ENCODE peak calls at places on chromosomes 6 and 20, in ten cellular contexts. W, S, A, T, F, O, U, R, D and K are unnamed samples.

GRCh38 chr6:40779399-40779798 is 192.2 kb upstream of the LRFN2 start:
- DNase-seq in W (no peak), S (no peak), A (peak; percentile 70), T (peak; percentile 58), F (no peak), O (no peak), U (no peak), R (no peak), D (peak; percentile 71), K (no peak)

GRCh38 chr6:125950293-125950692 is 6.3 kb upstream of the HINT3 start:
- DNase-seq in W (peak; percentile 67), S (no peak), A (peak; percentile 82), T (peak; percentile 75), F (no peak), O (no peak), U (no peak), R (peak; percentile 10), D (peak; percentile 60), K (peak; percentile 66)

GRCh38 chr20:45383131-45383530 is 5.0 kb upstream of the TP53TG5 start:
- DNase-seq in W (no peak), S (no peak), A (peak; percentile 20), T (no peak), F (no peak), O (no peak), U (no peak), R (no peak), D (peak; percentile 89), K (no peak)

GRCh38 chr20:23534801-23535593 is 33.3 kb downstream of the CST9L start:
- DNase-seq in W (no peak), S (no peak), A (no peak), T (no peak), F (no peak), O (no peak), U (no peak), R (no peak), D (no peak), K (no peak)

GRCh38 chr20:60172306-60172984 is 214.2 kb downstream of the CDH26 start:
- DNase-seq in W (no peak), S (no peak), A (no peak), T (no peak), F (no peak), O (no peak), U (no peak), R (no peak), D (no peak), K (no peak)

GRCh38 chr6:34493344-34493743 is 27.5 kb downstream of the PACSIN1 start:
- DNase-seq in W (no peak), S (no peak), A (no peak), T (no peak), F (no peak), O (no peak), U (no peak), R (no peak), D (no peak), K (no peak)

GRCh38 chr6:123393333-123393732 is 243.4 kb downstream of the TRDN start:
- DNase-seq in W (peak; percentile 6), S (no peak), A (peak; percentile 1), T (no peak), F (no peak), O (peak; percentile 20), U (no peak), R (no peak), D (peak; percentile 46), K (no peak)

GRCh38 chr6:35376282-35376681 is 33.9 kb downstream of the PPARD start:
- DNase-seq in W (no peak), S (no peak), A (no peak), T (no peak), F (no peak), O (no peak), U (no peak), R (no peak), D (no peak), K (no peak)

GRCh38 chr6:122666418-122666817 is 56.2 kb downstream of the PKIB start:
- DNase-seq in W (no peak), S (no peak), A (no peak), T (no peak), F (no peak), O (no peak), U (no peak), R (no peak), D (no peak), K (no peak)

DNA sequence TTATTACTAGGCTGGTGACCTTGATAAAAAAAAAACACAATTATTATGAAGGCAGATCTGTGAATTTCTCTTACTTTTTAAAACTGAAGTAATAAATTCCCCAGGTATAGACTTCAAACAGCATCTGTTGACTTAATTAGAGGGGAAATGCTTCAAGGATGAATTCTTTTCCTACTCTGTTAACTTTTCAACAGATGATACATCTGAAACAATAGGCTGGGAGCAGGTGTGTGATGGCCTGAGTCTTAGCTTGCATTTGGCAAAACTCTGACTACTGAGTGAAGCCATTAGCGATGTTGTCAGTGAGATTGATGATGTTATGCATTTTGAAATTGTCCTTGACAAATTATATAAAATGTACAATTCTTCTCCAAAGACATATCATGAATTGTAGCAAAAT is 39.7 kb upstream of the OGFRL1 start:
- DNase-seq in W (no peak), S (no peak), A (no peak), T (no peak), F (no peak), O (no peak), U (no peak), R (no peak), D (no peak), K (no peak)
- H3K4me3 ChIP-seq in W (no peak overlapping the region), S (no peak overlapping the region), A (no peak overlapping the region), T (no peak overlapping the region), F (no peak overlapping the region), O (no peak overlapping the region), U (no peak overlapping the region), R (no peak overlapping the region), D (no peak overlapping the region), K (no peak overlapping the region)

DNA sequence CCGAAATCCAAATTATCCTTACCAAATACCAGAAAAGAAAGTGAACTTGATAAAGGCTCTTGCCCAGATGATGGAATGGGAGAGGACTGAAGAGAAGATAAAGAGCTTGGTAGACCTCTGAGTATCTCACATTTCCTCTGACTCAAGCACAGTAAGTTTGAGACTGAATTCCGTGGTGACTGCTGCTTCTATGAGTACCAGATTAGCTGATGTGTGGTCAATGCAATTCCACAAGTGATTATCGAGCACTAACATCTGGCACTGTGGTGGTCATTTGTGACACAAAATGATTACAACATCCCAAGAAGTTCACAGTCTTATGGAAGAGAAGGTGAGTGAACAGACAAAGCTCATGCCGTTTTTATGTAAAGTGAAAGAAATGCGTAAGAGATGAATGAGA is 2.6 kb upstream of the RPS6KA2 start:
- DNase-seq in W (peak; percentile 57), S (no peak), A (peak; percentile 92), T (peak; percentile 92), F (no peak), O (no peak), U (no peak), R (no peak), D (no peak), K (no peak)
- H3K4me1 ChIP-seq in W (no peaks in the 10 kb centered on the region), S (peaks cover 14% of the 10 kb centered on the region), A (peaks cover 13% of the 10 kb centered on the region), T (peaks cover 32% of the 10 kb centered on the region), F (peaks cover 12% of the 10 kb centered on the region), O (peaks cover 6% of the 10 kb centered on the region), U (no peaks in the 10 kb centered on the region), R (peaks cover 17% of the 10 kb centered on the region), D (peaks cover 7% of the 10 kb centered on the region), K (peaks cover 4% of the 10 kb centered on the region)

DNA sequence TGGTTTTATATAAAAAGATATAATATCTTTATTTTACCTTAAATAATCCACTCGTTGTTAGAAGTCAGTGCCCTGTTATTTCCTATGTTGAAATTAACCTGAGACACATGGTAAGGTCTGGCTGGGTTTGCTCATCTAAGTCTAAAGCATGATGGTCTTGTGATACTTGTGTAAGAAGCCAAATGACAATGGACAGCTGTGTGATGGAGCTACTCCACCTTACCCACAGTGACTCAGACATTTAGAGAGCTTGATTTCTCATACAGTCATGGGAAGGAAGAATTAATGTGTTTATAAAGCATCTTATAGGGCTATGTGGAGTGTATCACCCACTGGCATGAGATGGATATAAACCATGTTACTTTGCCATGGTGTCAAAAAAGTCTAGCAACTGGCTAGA is 11.7 kb downstream of the CTCFL start:
- DNase-seq in W (no peak), S (no peak), A (no peak), T (peak; percentile 13), F (no peak), O (no peak), U (no peak), R (no peak), D (peak; percentile 58), K (no peak)
- H3K9me3 ChIP-seq in W (no peaks in the 10 kb centered on the region), S (no peaks in the 10 kb centered on the region), A (no peaks in the 10 kb centered on the region), T (no peaks in the 10 kb centered on the region), F (no peaks in the 10 kb centered on the region), O (no peaks in the 10 kb centered on the region), U (no peaks in the 10 kb centered on the region), R (no peaks in the 10 kb centered on the region), D (no peaks in the 10 kb centered on the region), K (no peaks in the 10 kb centered on the region)

GRCh38 chr20:288956-289692 is 1.4 kb downstream of the C20orf96 start:
- DNase-seq in W (no peak), S (no peak), A (no peak), T (no peak), F (no peak), O (peak; percentile 55), U (no peak), R (no peak), D (peak; percentile 23), K (no peak)
- H3K4me3 ChIP-seq in W (peak overlapping the region; percentile 55), S (no peak overlapping the region), A (peak overlapping the region; percentile 88), T (peak overlapping the region; percentile 85), F (no peak overlapping the region), O (no peak overlapping the region), U (peak overlapping the region; percentile 75), R (peak overlapping the region; percentile 78), D (peak overlapping the region; percentile 84), K (no peak overlapping the region)

DNA sequence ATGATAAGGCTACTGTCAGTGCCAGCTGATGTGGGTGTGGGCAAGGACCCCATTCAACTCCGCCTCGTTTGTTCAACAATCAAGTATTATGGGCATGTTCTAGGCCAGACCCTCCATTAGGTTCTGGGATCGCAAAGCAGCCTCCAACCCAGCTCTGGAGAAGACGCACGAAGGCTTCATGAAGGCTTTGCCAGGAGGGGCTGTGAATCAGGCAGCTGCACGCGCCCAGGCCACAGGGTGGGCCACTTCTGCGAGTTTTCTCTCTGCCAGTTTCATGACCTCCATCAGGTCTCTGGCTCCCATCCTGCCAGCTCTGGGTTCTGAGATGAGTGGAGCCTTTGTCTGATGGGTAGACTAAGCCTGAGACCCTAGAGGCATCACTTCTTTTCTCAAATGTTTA is 177.0 kb downstream of the MRPL14 start:
- DNase-seq in W (no peak), S (no peak), A (no peak), T (no peak), F (no peak), O (no peak), U (peak; percentile 8), R (no peak), D (no peak), K (peak; percentile 29)
- H3K4me1 ChIP-seq in W (peaks cover 28% of the 10 kb centered on the region), S (no peaks in the 10 kb centered on the region), A (no peaks in the 10 kb centered on the region), T (peaks cover 13% of the 10 kb centered on the region), F (no peaks in the 10 kb centered on the region), O (no peaks in the 10 kb centered on the region), U (no peaks in the 10 kb centered on the region), R (peaks cover 10% of the 10 kb centered on the region), D (no peaks in the 10 kb centered on the region), K (no peaks in the 10 kb centered on the region)

GRCh38 chr6:19377722-19378121 is 459.4 kb upstream of the ID4 start:
- DNase-seq in W (no peak), S (no peak), A (no peak), T (no peak), F (no peak), O (no peak), U (no peak), R (no peak), D (no peak), K (no peak)
- H3K9me3 ChIP-seq in W (no peaks in the 10 kb centered on the region), S (no peaks in the 10 kb centered on the region), A (no peaks in the 10 kb centered on the region), T (no peaks in the 10 kb centered on the region), F (no peaks in the 10 kb centered on the region), O (no peaks in the 10 kb centered on the region), U (no peaks in the 10 kb centered on the region), R (no peaks in the 10 kb centered on the region), D (no peaks in the 10 kb centered on the region), K (no peaks in the 10 kb centered on the region)